ENCODE peak calls at places on chromosomes 3 and 15, in four cellular contexts. U is HepG2, E is K562, O is HCT116. K is an unnamed sample.

GRCh38 chr3:140177943-140178342 is 243.0 kb downstream of the CLSTN2 start:
- DNase-seq in U (no peak), O (no peak), E (no peak), K (no peak)

GRCh38 chr3:107850681-107851080 is 240.2 kb downstream of the CD47 start:
- DNase-seq in E (no peak), U (peak), O (no peak), K (no peak)

GRCh38 chr3:183116051-183116614 is 16.8 kb upstream of the MCCC1 start:
- DNase-seq in E (peak), O (no peak), U (peak), K (no peak)

GRCh38 chr3:195139091-195139875 is 131.7 kb downstream of the XXYLT1 start:
- DNase-seq in U (no peak), E (no peak), O (no peak), K (no peak)

GRCh38 chr3:12984023-12984823 is 89.0 kb downstream of the IQSEC1 start:
- DNase-seq in O (peak), U (peak), E (peak), K (peak)

GRCh38 chr15:30904812-30905211 is 1.1 kb downstream of the FAN1 start:
- DNase-seq in E (no peak), O (no peak), U (no peak), K (no peak)

GRCh38 chr15:100338971-100339444 is 2.8 kb downstream of the ADAMTS17 start:
- DNase-seq in O (peak), U (peak), E (no peak), K (no peak)

GRCh38 chr3:15976524-15976923 is 178.7 kb upstream of the ANKRD28 start:
- DNase-seq in E (no peak), O (no peak), U (no peak), K (no peak)

GRCh38 chr3:138284079-138284478 is 45.6 kb downstream of the NME9 start:
- DNase-seq in O (no peak), U (no peak), E (no peak), K (no peak)

GRCh38 chr15:65338366-65338765 is 33.9 kb downstream of the RNU5B-1 start:
- DNase-seq in O (no peak), U (no peak), E (no peak), K (no peak)

GRCh38 chr15:80785335-80785734 is 6.2 kb downstream of the CEMIP start:
- DNase-seq in E (no peak), O (no peak), U (no peak), K (no peak)

GRCh38 chr3:129936757-129937156 is 37.8 kb upstream of the TRH start:
- DNase-seq in U (peak), O (no peak), E (peak), K (no peak)

GRCh38 chr15:78979456-78980320 is 34.8 kb upstream of the CTSH start:
- DNase-seq in U (peak), E (peak), O (peak), K (peak)

GRCh38 chr3:148729656-148730055 is 32.0 kb downstream of the AGTR1 start:
- DNase-seq in E (no peak), U (no peak), O (no peak), K (no peak)

GRCh38 chr15:98653686-98654085 is 5.3 kb downstream of the IGF1R start:
- DNase-seq in O (no peak), E (no peak), U (no peak), K (no peak)

GRCh38 chr3:136332776-136333175 is 82.6 kb downstream of the PCCB start:
- DNase-seq in E (no peak), U (peak), O (no peak), K (no peak)

GRCh38 chr3:119579366-119580147 is at the start of gene ADPRH:
- DNase-seq in O (peak), U (no peak), E (peak), K (peak)

GRCh38 chr15:26889298-26889898 is 22.5 kb downstream of the GABRA5 start:
- DNase-seq in U (peak), O (peak), E (peak), K (peak)

GRCh38 chr3:51535146-51536019 is 3.1 kb upstream of the RAD54L2 start:
- DNase-seq in E (no peak), O (no peak), U (no peak), K (no peak)

GRCh38 chr15:92915766-92916435 is 15.8 kb downstream of the CHD2 start:
- DNase-seq in O (no peak), E (no peak), U (no peak), K (no peak)

GRCh38 chr3:105688821-105689220 is 180.0 kb downstream of the CBLB start:
- DNase-seq in E (no peak), O (no peak), U (peak), K (no peak)

GRCh38 chr3:32405155-32405554 is 13.5 kb downstream of the CMTM7 start:
- DNase-seq in O (no peak), E (no peak), U (no peak), K (no peak)

GRCh38 chr15:88905576-88905975 is 7.6 kb downstream of the MFGE8 start:
- DNase-seq in O (no peak), E (no peak), U (no peak), K (no peak)
- TF ChIP-seq TCF7L2 in O (no peak), E (no peak), U (no peak), K (no peak)

DNA sequence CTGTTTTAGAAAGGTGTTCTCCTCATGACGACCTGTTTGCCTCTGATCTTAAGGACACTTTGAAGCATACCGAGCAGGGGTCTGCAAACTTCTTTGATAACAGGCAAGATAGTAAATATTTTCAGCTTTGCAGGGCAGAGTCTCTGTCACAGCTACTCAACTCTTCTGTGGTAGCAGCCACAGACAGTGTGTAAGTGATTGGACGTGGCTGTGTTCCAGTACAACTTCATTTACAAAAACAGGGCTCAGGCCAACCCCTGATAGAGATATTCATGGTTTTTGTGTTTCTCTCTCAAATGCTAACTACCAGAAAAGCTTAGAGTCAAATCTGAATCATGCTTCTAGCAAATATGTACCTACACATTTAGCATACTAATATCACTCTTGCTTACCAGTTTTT is 51.5 kb downstream of the TGFBR2 start:
- DNase-seq in O (no peak), E (no peak), U (no peak), K (no peak)
- TF ChIP-seq TCF7L2 in O (no peak), E (no peak), U (no peak), K (no peak)

DNA sequence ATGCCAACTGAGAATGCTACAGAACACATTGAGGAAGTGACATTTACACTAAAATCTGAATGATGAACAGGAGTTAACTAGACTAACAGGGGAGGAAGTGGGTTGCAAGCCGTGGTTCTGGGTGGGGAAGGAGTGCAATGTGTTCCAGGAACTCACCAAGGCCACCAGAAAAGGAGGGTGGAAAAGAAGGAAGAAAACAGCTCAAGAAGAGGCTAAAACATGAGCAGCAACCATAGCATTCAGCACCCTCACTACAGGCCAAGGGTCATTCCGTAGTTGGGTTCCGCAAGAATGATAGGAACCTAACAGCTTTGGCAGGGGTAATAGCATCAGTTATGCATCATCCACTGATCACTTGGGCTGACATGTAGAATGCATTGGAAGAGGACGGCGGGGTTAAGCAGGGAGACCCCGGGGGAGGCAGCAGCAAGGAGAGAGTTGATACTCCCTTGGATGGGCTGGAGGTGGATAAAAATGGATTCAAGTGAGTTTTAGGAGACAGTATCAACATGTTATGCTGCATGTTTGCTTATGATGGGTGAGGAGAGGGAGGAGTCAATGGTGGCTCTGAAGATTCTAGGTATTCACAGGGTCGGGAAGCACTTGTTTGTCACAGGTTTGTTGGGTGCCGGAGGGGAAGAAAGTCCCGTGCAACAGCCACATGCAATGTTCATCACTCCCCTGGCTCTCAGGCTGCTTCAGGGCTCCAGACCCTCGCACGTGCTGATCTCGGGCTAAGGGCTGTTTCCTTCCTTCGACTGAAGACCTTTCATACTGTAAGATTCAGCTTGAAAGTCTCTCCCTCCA is 53.2 kb downstream of the LIPC start:
- DNase-seq in O (no peak), E (no peak), U (no peak), K (no peak)
- TF ChIP-seq TCF7L2 in O (no peak), E (no peak), U (no peak), K (no peak)

DNA sequence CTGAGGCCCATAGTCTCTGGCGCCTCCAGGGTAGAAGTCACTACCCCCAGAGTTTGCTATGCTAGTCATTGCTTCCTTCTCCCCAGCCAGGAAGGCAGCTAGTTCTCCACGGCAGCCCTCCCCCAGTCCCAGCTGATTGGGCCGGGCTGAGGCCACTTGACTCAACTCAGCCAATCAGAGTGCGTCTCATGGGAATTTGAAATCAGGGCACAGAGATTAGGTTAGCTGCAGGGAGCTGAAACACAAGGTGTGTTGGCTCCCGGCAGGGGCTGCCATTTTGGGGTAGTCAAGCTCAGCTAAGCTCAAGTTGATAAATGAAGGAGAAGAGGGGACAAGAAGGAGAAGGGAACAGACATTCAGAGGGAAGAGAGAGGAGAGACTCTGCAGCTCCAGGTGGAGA is 32.8 kb downstream of the LINGO1 start:
- DNase-seq in U (peak), E (peak), O (peak), K (no peak)
- TF ChIP-seq TCF7L2 in U (no peak), E (no peak), O (no peak), K (no peak)

GRCh38 chr3:111761309-111761795 is 97.7 kb upstream of the PHLDB2 start:
- DNase-seq in O (no peak), U (no peak), E (no peak), K (no peak)

GRCh38 chr3:111762535-111762934 is 96.5 kb upstream of the PHLDB2 start:
- DNase-seq in O (no peak), E (no peak), U (no peak), K (no peak)

GRCh38 chr3:111764645-111765091 is 94.4 kb upstream of the PHLDB2 start:
- DNase-seq in U (peak), E (no peak), O (peak), K (no peak)

GRCh38 chr3:111763968-111764367 is 95.1 kb upstream of the PHLDB2 start:
- DNase-seq in O (no peak), E (no peak), U (no peak), K (no peak)

GRCh38 chr3:111763101-111763500 is 96.0 kb upstream of the PHLDB2 start:
- DNase-seq in E (no peak), U (no peak), O (no peak), K (no peak)
- TF ChIP-seq TCF7L2 in E (no peak), U (no peak), O (no peak), K (no peak)

GRCh38 chr3:30774062-30774461 is 120.4 kb downstream of the GADL1 start:
- DNase-seq in O (no peak), U (no peak), E (no peak), K (no peak)

GRCh38 chr3:30776186-30776815 is 118.2 kb downstream of the GADL1 start:
- DNase-seq in E (no peak), O (no peak), U (no peak), K (no peak)

GRCh38 chr3:30777426-30777825 is 117.0 kb downstream of the GADL1 start:
- DNase-seq in O (no peak), E (no peak), U (no peak), K (no peak)

GRCh38 chr3:30778923-30779322 is 115.5 kb downstream of the GADL1 start:
- DNase-seq in O (no peak), U (no peak), E (no peak), K (no peak)

GRCh38 chr3:30775070-30775469 is 119.4 kb downstream of the GADL1 start:
- DNase-seq in O (no peak), U (no peak), E (no peak), K (no peak)
- TF ChIP-seq TCF7L2 in O (no peak), U (no peak), E (no peak), K (no peak)

GRCh38 chr3:11455977-11456376 is 183.8 kb downstream of the ATG7 start:
- DNase-seq in U (no peak), O (no peak), E (no peak), K (no peak)
- TF ChIP-seq TCF7L2 in U (no peak), O (no peak), E (no peak), K (no peak)

GRCh38 chr3:188220988-188221818 is 67.2 kb downstream of the LPP start:
- DNase-seq in E (no peak), O (no peak), U (peak), K (no peak)
- TF ChIP-seq TCF7L2 in E (no peak), O (no peak), U (no peak), K (no peak)

K was measured in Panc1.